ENCODE peak calls at places on chromosomes 5 and 9, in eight cellular contexts. N is lower lobe of right lung; Q is A549; O is NCI-H1105; M is G401; H is activated CD4-positive, alpha-beta T cell treated with anti-CD3 and anti-CD28 coated beads for 36 hours; U is renal cortical epithelial cell; R is fibroblast of mammary gland. S is an unnamed sample.

GRCh38 chr5:153598099-153598498 is 107.6 kb downstream of the GRIA1 start:
- DNase-seq in N (no peak), Q (no peak), O (no peak), M (no peak), H (no peak), U (no peak), R (no peak), S (no peak)

GRCh38 chr5:110873773-110874437 is 135.1 kb downstream of the SLC25A46 start:
- DNase-seq in N (no peak), Q (no peak), O (no peak), M (no peak), H (no peak), U (no peak), R (no peak), S (no peak)

GRCh38 chr9:89564257-89564878 is 40.4 kb upstream of the GADD45G start:
- DNase-seq in N (no peak), Q (no peak), O (no peak), M (no peak), H (peak; percentile 27), U (peak; percentile 61), R (no peak), S (peak; percentile 18)

GRCh38 chr5:155616779-155617392 is 603.3 kb downstream of the KIF4B start:
- DNase-seq in N (no peak), Q (peak; percentile 52), O (no peak), M (peak; percentile 5), H (peak; percentile 72), U (no peak), R (peak; percentile 10), S (peak; percentile 5)

GRCh38 chr9:95864852-95865580 is 10.5 kb upstream of the ERCC6L2 start:
- DNase-seq in N (no peak), Q (no peak), O (no peak), M (no peak), H (no peak), U (no peak), R (no peak), S (no peak)

GRCh38 chr5:30500513-30500912 is 693.0 kb upstream of the CDH6 start:
- DNase-seq in N (no peak), Q (no peak), O (no peak), M (no peak), H (no peak), U (no peak), R (no peak), S (no peak)

GRCh38 chr9:36164361-36164760 is 4.8 kb upstream of the CCIN start:
- DNase-seq in N (no peak), Q (no peak), O (no peak), M (no peak), H (no peak), U (no peak), R (no peak), S (no peak)

GRCh38 chr9:16410601-16411285 is 459.7 kb downstream of the BNC2 start:
- DNase-seq in N (no peak), Q (peak; percentile 16), O (no peak), M (no peak), H (no peak), U (peak; percentile 57), R (peak; percentile 85), S (no peak)

GRCh38 chr9:20269620-20270019 is 352.7 kb downstream of the MLLT3 start:
- DNase-seq in N (no peak), Q (no peak), O (no peak), M (no peak), H (no peak), U (no peak), R (no peak), S (no peak)

GRCh38 chr5:149962040-149962439 is 1.5 kb downstream of the SLC26A2 start:
- DNase-seq in N (no peak), Q (peak; percentile 80), O (no peak), M (peak; percentile 81), H (no peak), U (peak; percentile 67), R (peak; percentile 78), S (peak; percentile 66)

GRCh38 chr9:87427851-87428506 is 69.7 kb upstream of the DAPK1 start:
- DNase-seq in N (no peak), Q (no peak), O (no peak), M (no peak), H (no peak), U (peak; percentile 73), R (no peak), S (no peak)

GRCh38 chr9:134419684-134420076 is 93.4 kb downstream of the RXRA start:
- DNase-seq in N (no peak), Q (peak; percentile 78), O (peak; percentile 11), M (peak; percentile 60), H (no peak), U (no peak), R (no peak), S (peak; percentile 52)

GRCh38 chr5:113115061-113115460 is 138.5 kb downstream of the DCP2 start:
- DNase-seq in N (no peak), Q (no peak), O (no peak), M (no peak), H (no peak), U (no peak), R (no peak), S (no peak)

GRCh38 chr9:37471942-37472679 is 6.9 kb upstream of the ZBTB5 start:
- DNase-seq in N (no peak), Q (peak; percentile 89), O (no peak), M (peak; percentile 72), H (no peak), U (peak; percentile 99), R (peak; percentile 90), S (no peak)

GRCh38 chr5:58240286-58240685 is 219.6 kb downstream of the PLK2 start:
- DNase-seq in N (no peak), Q (peak; percentile 11), O (no peak), M (no peak), H (no peak), U (peak; percentile 60), R (peak; percentile 42), S (no peak)

GRCh38 chr9:136688274-136689107 is 1.2 kb upstream of the AGPAT2 start:
- DNase-seq in N (no peak), Q (no peak), O (no peak), M (no peak), H (no peak), U (no peak), R (no peak), S (no peak)

GRCh38 chr5:163773181-163773580 is 267.8 kb downstream of the MAT2B start:
- DNase-seq in N (no peak), Q (no peak), O (no peak), M (no peak), H (no peak), U (no peak), R (no peak), S (no peak)

GRCh38 chr9:123191260-123191659 is 77.1 kb downstream of the STRBP start:
- DNase-seq in N (no peak), Q (no peak), O (no peak), M (no peak), H (no peak), U (no peak), R (no peak), S (no peak)

GRCh38 chr5:87170799-87171198 is 96.9 kb upstream of the RASA1 start:
- DNase-seq in N (no peak), Q (no peak), O (no peak), M (no peak), H (no peak), U (no peak), R (no peak), S (no peak)

GRCh38 chr9:18238254-18238653 is 235.7 kb upstream of the ADAMTSL1 start:
- DNase-seq in N (no peak), Q (no peak), O (no peak), M (no peak), H (no peak), U (peak; percentile 77), R (peak; percentile 80), S (no peak)

GRCh38 chr9:27413507-27414214 is 110.4 kb upstream of the IFNK start:
- DNase-seq in N (no peak), Q (no peak), O (no peak), M (peak; percentile 72), H (no peak), U (no peak), R (no peak), S (peak; percentile 20)

S was measured in cerebellum.